ENCODE peak calls at places on chromosomes 3 and 15, in six cellular contexts. M is AG09319, H is RWPE1, T is sigmoid colon, J is mucosa of descending colon, K is H9. L is an unnamed sample.

GRCh38 chr3:47612178-47612577 is 33.5 kb upstream of the CSPG5 start:
- DNase-seq in J (no peak), M (peak; percentile 1), K (no peak), H (no peak), T (no peak), L (no peak)

GRCh38 chr3:61530355-61530754 is 31.0 kb upstream of the PTPRG start:
- DNase-seq in K (peak; percentile 36), H (peak; percentile 25), T (no peak), M (no peak), J (peak; percentile 50), L (no peak)

GRCh38 chr3:101677436-101678286 is 729 bp upstream of the ZBTB11 start:
- DNase-seq in T (no peak), M (no peak), K (peak; percentile 47), H (no peak), J (peak; percentile 27), L (no peak)

GRCh38 chr15:97319316-97319715 is 641.2 kb upstream of the ARRDC4 start:
- DNase-seq in H (no peak), M (no peak), J (no peak), K (no peak), T (no peak), L (no peak)

GRCh38 chr15:27826411-27826810 is 272.7 kb downstream of the OCA2 start:
- DNase-seq in J (no peak), H (no peak), M (no peak), K (no peak), T (no peak), L (no peak)

GRCh38 chr3:171366043-171366442 is 94.2 kb downstream of the TNIK start:
- DNase-seq in K (no peak), T (no peak), H (no peak), J (no peak), M (no peak), L (no peak)

GRCh38 chr3:108645364-108645763 is 55.8 kb downstream of the DZIP3 start:
- DNase-seq in T (no peak), K (no peak), J (no peak), M (no peak), H (no peak), L (no peak)

GRCh38 chr3:77038928-77039605 is 832 bp upstream of the ROBO2 start:
- DNase-seq in H (no peak), K (peak; percentile 45), J (no peak), T (no peak), M (no peak), L (peak; percentile 67)

GRCh38 chr3:80549173-80549572 is 781.4 kb upstream of the ROBO1 start:
- DNase-seq in M (no peak), T (no peak), J (no peak), K (no peak), H (no peak), L (no peak)

GRCh38 chr3:10534066-10534465 is 28.7 kb upstream of the ATP2B2 start:
- DNase-seq in H (no peak), M (no peak), K (no peak), J (no peak), T (no peak), L (peak; percentile 43)

GRCh38 chr3:72113964-72114363 is 329.0 kb upstream of the PROK2 start:
- DNase-seq in T (no peak), M (no peak), K (no peak), H (no peak), J (no peak), L (no peak)

GRCh38 chr3:61560452-61561373 is 658 bp upstream of the PTPRG start:
- DNase-seq in M (peak; percentile 60), H (peak; percentile 71), J (peak; percentile 82), K (peak; percentile 83), T (peak; percentile 92), L (peak; percentile 82)

GRCh38 chr15:92882697-92883642 is 17.2 kb upstream of the CHD2 start:
- DNase-seq in T (no peak), J (no peak), K (no peak), H (no peak), M (no peak), L (no peak)

GRCh38 chr3:2099028-2099671 is 484 bp downstream of the CNTN4 start:
- DNase-seq in M (no peak), K (peak; percentile 53), J (peak; percentile 42), H (no peak), T (no peak), L (peak; percentile 75)

GRCh38 chr3:49134471-49135265 is 1.8 kb upstream of the LAMB2 start:
- DNase-seq in T (no peak), K (no peak), J (no peak), H (no peak), M (no peak), L (no peak)

GRCh38 chr3:4503050-4503449 is 9.9 kb downstream of the ITPR1 start:
- DNase-seq in K (no peak), T (no peak), H (no peak), J (no peak), M (no peak), L (no peak)

GRCh38 chr3:127028766-127029520 is 46.0 kb downstream of the PLXNA1 start:
- DNase-seq in T (no peak), H (no peak), J (no peak), K (no peak), M (no peak), L (no peak)

GRCh38 chr15:67796728-67797127 is 28.6 kb upstream of the SKOR1 start:
- DNase-seq in H (no peak), T (no peak), K (no peak), J (no peak), M (no peak), L (peak; percentile 31)

GRCh38 chr15:75840659-75841058 is 2.6 kb upstream of the UBE2Q2 start:
- DNase-seq in J (peak; percentile 23), H (peak; percentile 41), K (no peak), M (peak; percentile 32), T (no peak), L (no peak)

GRCh38 chr15:31554261-31554660 is 227.6 kb downstream of the KLF13 start:
- DNase-seq in T (no peak), M (peak; percentile 70), H (peak; percentile 6), J (peak; percentile 12), K (no peak), L (no peak)

GRCh38 chr3:149142647-149143046 is 13.2 kb downstream of the HPS3 start:
- DNase-seq in J (no peak), H (no peak), M (no peak), T (no peak), K (no peak), L (no peak)

GRCh38 chr3:196356556-196356955 is 18.4 kb upstream of the TM4SF19 start:
- DNase-seq in J (no peak), T (no peak), K (no peak), H (no peak), M (no peak), L (no peak)

GRCh38 chr15:99084965-99085364 is 19.9 kb upstream of the SYNM start:
- DNase-seq in J (no peak), M (no peak), K (no peak), H (no peak), T (no peak), L (no peak)

GRCh38 chr3:47976135-47976758 is 40.0 kb downstream of the MAP4 start:
- DNase-seq in J (no peak), M (no peak), H (no peak), K (no peak), T (no peak), L (no peak)

GRCh38 chr15:84400017-84400740 is 164.6 kb downstream of the GOLGA6L4 start:
- DNase-seq in K (peak; percentile 14), T (no peak), M (no peak), H (no peak), J (no peak), L (no peak)

GRCh38 chr15:92277776-92278175 is 115.9 kb upstream of the ST8SIA2 start:
- DNase-seq in J (peak; percentile 18), T (no peak), M (no peak), K (peak; percentile 34), H (peak; percentile 33), L (no peak)

GRCh38 chr3:167684389-167684993 is 30.7 kb upstream of the WDR49 start:
- DNase-seq in J (peak; percentile 87), M (peak; percentile 8), K (no peak), T (no peak), H (peak; percentile 38), L (no peak)

GRCh38 chr15:34588046-34588674 is 4.7 kb upstream of the GOLGA8B start:
- DNase-seq in T (peak; percentile 84), H (peak; percentile 67), M (peak; percentile 54), K (peak; percentile 73), J (peak; percentile 69), L (no peak)

GRCh38 chr3:70108072-70108471 is 108.5 kb downstream of the SAMMSON start:
- DNase-seq in K (peak; percentile 71), J (peak; percentile 28), T (no peak), H (no peak), M (no peak), L (no peak)

GRCh38 chr3:170080605-170081004 is 42.8 kb downstream of the GPR160 start:
- DNase-seq in M (no peak), T (no peak), K (no peak), H (no peak), J (no peak), L (no peak)
- TF ChIP-seq CTCF in M (no peak), T (no peak), K (no peak), H (no peak), J (no peak), L (no peak)

GRCh38 chr15:101679861-101680260 is 27.7 kb upstream of the TM2D3 start:
- DNase-seq in T (no peak), M (no peak), H (no peak), K (no peak), J (no peak), L (no peak)
- TF ChIP-seq CTCF in T (no peak), M (no peak), H (no peak), K (no peak), J (no peak), L (no peak)

DNA sequence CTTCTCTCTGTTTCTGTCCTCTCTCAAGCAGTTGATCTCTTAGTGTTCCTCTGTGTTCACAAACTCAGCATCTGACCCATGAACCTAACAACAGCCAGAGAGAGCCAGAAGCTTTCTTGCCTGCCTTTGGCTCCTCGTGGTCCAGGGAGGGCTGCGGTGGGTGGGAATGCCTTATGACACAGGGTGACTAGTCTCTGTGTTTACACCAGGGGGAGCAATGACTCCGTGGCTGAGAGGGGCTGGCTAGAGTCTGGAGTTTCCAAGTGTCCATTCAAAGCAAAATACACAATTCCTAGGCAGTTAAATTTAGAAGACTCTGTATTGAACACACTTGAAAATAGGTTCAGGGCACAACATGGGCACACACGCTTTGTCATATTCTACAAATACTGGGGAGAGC is 370.0 kb upstream of the FRG2C start:
- DNase-seq in K (peak; percentile 57), T (peak; percentile 72), H (peak; percentile 8), J (peak; percentile 39), M (no peak), L (no peak)
- TF ChIP-seq CTCF in K (peak; percentile 72), T (peak; percentile 40), H (no peak), J (no peak), M (peak; percentile 65), L (peak; percentile 79)

GRCh38 chr15:65835452-65835851 is 33.8 kb upstream of the RAB11A start:
- DNase-seq in K (no peak), M (no peak), J (no peak), H (no peak), T (no peak), L (no peak)

GRCh38 chr15:65829150-65829764 is 37.2 kb upstream of the DENND4A start:
- DNase-seq in J (peak; percentile 44), K (no peak), H (peak; percentile 49), T (no peak), M (no peak), L (no peak)

GRCh38 chr15:65834603-65835282 is 34.5 kb upstream of the RAB11A start:
- DNase-seq in K (no peak), T (no peak), H (no peak), M (no peak), J (no peak), L (no peak)

GRCh38 chr15:65833501-65834220 is 35.6 kb upstream of the RAB11A start:
- DNase-seq in M (no peak), H (no peak), K (no peak), T (no peak), J (peak; percentile 45), L (no peak)

GRCh38 chr15:65832549-65833364 is 36.5 kb upstream of the RAB11A start:
- DNase-seq in T (peak; percentile 95), H (peak; percentile 84), J (peak; percentile 85), K (peak; percentile 91), M (peak; percentile 83), L (peak; percentile 72)
- TF ChIP-seq CTCF in T (no peak), H (peak; percentile 23), J (no peak), K (peak; percentile 36), M (peak; percentile 20), L (no peak)

L was measured in type B pancreatic cell.